ENCODE peak calls at places on chromosomes 5 and 9, in eight cellular contexts. Z is astrocyte of the spinal cord, V is sigmoid colon, O is cardiac muscle cell, S is DND-41, Y is epithelial cell of esophagus, W is HepG2, R is bronchial epithelial cell. Q is an unnamed sample.

GRCh38 chr9:109117856-109118801 is 1.6 kb downstream of the TMEM245 start:
- DNase-seq in Z (peak), V (no peak), O (peak), S (peak), Y (peak), W (peak), R (peak), Q (no peak)

GRCh38 chr5:134127376-134127861 is 12.9 kb downstream of the TCF7 start:
- DNase-seq in Z (peak), V (no peak), O (no peak), S (no peak), Y (peak), W (no peak), R (peak), Q (no peak)

GRCh38 chr5:139647406-139648204 is 544 bp upstream of the CXXC5 start:
- DNase-seq in Z (no peak), V (peak), O (no peak), S (no peak), Y (no peak), W (no peak), R (no peak), Q (no peak)

GRCh38 chr9:12448246-12448645 is 244.9 kb upstream of the TYRP1 start:
- DNase-seq in Z (no peak), V (no peak), O (no peak), S (no peak), Y (no peak), W (no peak), R (no peak), Q (no peak)

GRCh38 chr9:99360026-99360425 is 137.9 kb downstream of the SEC61B start:
- DNase-seq in Z (no peak), V (no peak), O (no peak), S (no peak), Y (no peak), W (no peak), R (no peak), Q (no peak)

GRCh38 chr5:179874136-179874535 is 15.5 kb upstream of the MRNIP start:
- DNase-seq in Z (no peak), V (no peak), O (no peak), S (no peak), Y (no peak), W (no peak), R (no peak), Q (no peak)

GRCh38 chr5:96256795-96257470 is 176.1 kb downstream of the PCSK1 start:
- DNase-seq in Z (peak), V (no peak), O (peak), S (peak), Y (peak), W (no peak), R (peak), Q (no peak)

GRCh38 chr9:82489579-82489915 is 501.0 kb downstream of the SPATA31D1 start:
- DNase-seq in Z (no peak), V (no peak), O (no peak), S (no peak), Y (peak), W (no peak), R (peak), Q (no peak)

GRCh38 chr9:129143031-129143441 is 31.8 kb downstream of the PTPA start:
- DNase-seq in Z (peak), V (peak), O (peak), S (peak), Y (peak), W (peak), R (peak), Q (peak)

GRCh38 chr5:139733698-139734491 is 61.7 kb upstream of the PSD2 start:
- DNase-seq in Z (no peak), V (no peak), O (no peak), S (no peak), Y (no peak), W (peak), R (no peak), Q (no peak)

GRCh38 chr9:112548836-112549235 is 62.2 kb downstream of the KIAA1958 start:
- DNase-seq in Z (no peak), V (no peak), O (no peak), S (no peak), Y (no peak), W (no peak), R (no peak), Q (no peak)

GRCh38 chr5:53930457-53930856 is 370.0 kb downstream of the NDUFS4 start:
- DNase-seq in Z (no peak), V (no peak), O (no peak), S (no peak), Y (no peak), W (no peak), R (no peak), Q (no peak)

GRCh38 chr5:1548702-1549523 is 25.2 kb upstream of the LPCAT1 start:
- DNase-seq in Z (no peak), V (no peak), O (no peak), S (peak), Y (no peak), W (no peak), R (no peak), Q (no peak)

GRCh38 chr9:90925581-90926257 is 124.1 kb downstream of the SYK start:
- DNase-seq in Z (peak), V (no peak), O (no peak), S (no peak), Y (peak), W (no peak), R (peak), Q (no peak)

GRCh38 chr9:134606951-134607733 is 34.5 kb upstream of the COL5A1 start:
- DNase-seq in Z (peak), V (no peak), O (no peak), S (peak), Y (no peak), W (no peak), R (no peak), Q (no peak)

GRCh38 chr5:18745591-18745987 is 1111.3 kb downstream of the TAF11L14 start:
- DNase-seq in Z (no peak), V (no peak), O (no peak), S (no peak), Y (no peak), W (peak), R (no peak), Q (peak)

GRCh38 chr9:34559616-34560546 is 29.6 kb downstream of the CNTFR start:
- DNase-seq in Z (no peak), V (no peak), O (no peak), S (no peak), Y (peak), W (peak), R (peak), Q (no peak)

GRCh38 chr9:99377790-99378775 is 156.0 kb downstream of the SEC61B start:
- DNase-seq in Z (peak), V (no peak), O (no peak), S (no peak), Y (no peak), W (peak), R (no peak), Q (no peak)

GRCh38 chr9:136742640-136743391 is at the start of gene LCN10:
- DNase-seq in Z (no peak), V (no peak), O (peak), S (no peak), Y (no peak), W (peak), R (no peak), Q (no peak)

GRCh38 chr5:10157085-10157669 is 92.5 kb downstream of the ATPSCKMT start:
- DNase-seq in Z (no peak), V (no peak), O (no peak), S (no peak), Y (no peak), W (peak), R (no peak), Q (no peak)

GRCh38 chr9:109640232-109641078 is 139.5 kb upstream of the PALM2AKAP2 start:
- DNase-seq in Z (peak), V (peak), O (peak), S (no peak), Y (peak), W (no peak), R (peak), Q (no peak)

GRCh38 chr9:112327718-112328450 is 5.5 kb downstream of the PTBP3 start:
- DNase-seq in Z (no peak), V (no peak), O (no peak), S (no peak), Y (peak), W (no peak), R (peak), Q (no peak)

GRCh38 chr5:111129938-111130337 is 37.8 kb downstream of the WDR36 start:
- DNase-seq in Z (peak), V (no peak), O (no peak), S (no peak), Y (no peak), W (no peak), R (no peak), Q (no peak)

GRCh38 chr5:112275671-112276070 is 143.4 kb downstream of the EPB41L4A start:
- DNase-seq in Z (no peak), V (no peak), O (no peak), S (no peak), Y (no peak), W (no peak), R (no peak), Q (no peak)

GRCh38 chr5:180646289-180646962 is 3.0 kb downstream of the FLT4 start:
- DNase-seq in Z (no peak), V (no peak), O (no peak), S (no peak), Y (no peak), W (no peak), R (no peak), Q (no peak)

GRCh38 chr9:124457079-124457886 is 7.0 kb downstream of the ADGRD2 start:
- DNase-seq in Z (no peak), V (peak), O (no peak), S (no peak), Y (peak), W (no peak), R (peak), Q (no peak)

GRCh38 chr5:175717837-175718236 is 60.0 kb downstream of the HRH2 start:
- DNase-seq in Z (no peak), V (no peak), O (no peak), S (no peak), Y (no peak), W (no peak), R (no peak), Q (no peak)

GRCh38 chr5:138752341-138752950 is 779 bp upstream of the CTNNA1 start:
- DNase-seq in Z (no peak), V (peak), O (peak), S (no peak), Y (peak), W (peak), R (peak), Q (no peak)

DNA sequence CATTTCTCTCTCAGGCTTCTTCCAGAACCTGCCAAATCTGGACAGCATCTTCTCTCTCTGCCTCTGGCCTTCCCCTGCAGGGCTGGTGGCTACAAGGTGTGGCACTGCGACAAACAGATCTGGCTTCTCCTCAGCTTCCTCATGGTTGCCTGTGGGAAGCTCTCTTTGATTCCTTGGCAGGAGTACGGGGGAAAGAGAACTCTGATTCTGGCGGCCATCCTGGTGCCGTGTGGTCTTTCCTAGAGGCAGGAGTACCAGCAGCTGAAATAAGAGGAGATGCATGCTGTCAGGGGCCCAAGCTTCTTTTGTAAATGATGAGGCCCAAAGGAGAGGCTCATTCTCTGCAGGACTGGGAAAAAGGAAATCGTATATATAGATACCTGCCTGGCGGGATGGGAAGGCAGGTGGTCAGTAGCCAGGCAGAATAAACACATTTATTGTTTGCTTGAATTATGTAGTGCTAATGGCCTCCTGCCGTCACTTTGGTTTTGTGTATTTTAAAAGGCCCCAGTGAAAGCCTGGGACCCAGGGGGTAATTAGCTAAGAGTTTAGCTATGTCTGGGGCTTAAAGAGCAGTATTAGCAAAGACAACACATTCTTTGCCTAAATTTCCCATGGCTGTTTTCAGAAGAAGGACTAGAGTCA is at the start of gene CER1:
- DNase-seq in Z (no peak), V (no peak), O (no peak), S (no peak), Y (no peak), W (no peak), R (no peak), Q (no peak)
- H3K4me3 ChIP-seq in Z (no peak), V (no peak), O (no peak), S (no peak), Y (no peak), W (no peak), R (no peak), Q (no peak)

GRCh38 chr5:7397935-7398334 is 2.0 kb downstream of the ADCY2 start:
- DNase-seq in Z (no peak), V (no peak), O (no peak), S (no peak), Y (no peak), W (no peak), R (no peak), Q (no peak)
- H3K4me3 ChIP-seq in Z (no peak), V (no peak), O (no peak), S (no peak), Y (no peak), W (no peak), R (no peak), Q (no peak)

GRCh38 chr9:35615981-35616680 is 2.1 kb downstream of the CD72 start:
- DNase-seq in Z (no peak), V (no peak), O (no peak), S (peak), Y (no peak), W (no peak), R (no peak), Q (no peak)
- H3K4me3 ChIP-seq in Z (no peak), V (no peak), O (no peak), S (peak), Y (no peak), W (no peak), R (no peak), Q (peak)

GRCh38 chr9:14323969-14324366 is 10.0 kb upstream of the NFIB start:
- DNase-seq in Z (no peak), V (no peak), O (no peak), S (no peak), Y (no peak), W (no peak), R (no peak), Q (no peak)
- H3K4me3 ChIP-seq in Z (no peak), V (no peak), O (no peak), S (no peak), Y (no peak), W (no peak), R (no peak), Q (no peak)

Q was measured in CD8-positive, alpha-beta memory T cell.